ENCODE peak calls at places on chromosomes 6 and 20, in six cellular contexts. T is fibroblast of mammary gland, W is ascending aorta, C is left ventricle myocardium inferior, K is IMR-90, G is astrocyte of the spinal cord. H is an unnamed sample.

GRCh38 chr6:3061501-3061941 is 6.8 kb upstream of the RIPK1 start:
- DNase-seq in G (peak), K (peak), T (peak), C (no peak), W (no peak), H (peak)

GRCh38 chr6:145749632-145750031 is 14.3 kb upstream of the EPM2A start:
- DNase-seq in G (peak), W (no peak), K (peak), C (no peak), T (peak), H (peak)

GRCh38 chr20:50038574-50038991 is 55.8 kb downstream of the SNAI1 start:
- DNase-seq in T (no peak), C (no peak), K (no peak), G (no peak), W (no peak), H (no peak)

GRCh38 chr6:130513770-130514169 is 148.0 kb downstream of the TMEM200A start:
- DNase-seq in K (peak), G (peak), W (no peak), T (peak), C (no peak), H (peak)

GRCh38 chr6:46796842-46797241 is 3.7 kb downstream of the MEP1A start:
- DNase-seq in G (no peak), C (no peak), K (no peak), W (no peak), T (peak), H (no peak)

GRCh38 chr20:50982372-50982771 is 23.8 kb downstream of the MOCS3 start:
- DNase-seq in G (peak), T (peak), W (no peak), C (no peak), K (peak), H (peak)

GRCh38 chr6:17812311-17812710 is 105.6 kb upstream of the NUP153 start:
- DNase-seq in T (no peak), C (no peak), K (no peak), G (no peak), W (no peak), H (no peak)

GRCh38 chr6:24738732-24739131 is 19.8 kb upstream of the C6orf62 start:
- DNase-seq in C (no peak), W (no peak), T (no peak), K (no peak), G (no peak), H (no peak)

GRCh38 chr20:46872315-46873211 is 22.1 kb upstream of the EYA2 start:
- DNase-seq in G (no peak), T (peak), C (peak), K (peak), W (no peak), H (peak)

GRCh38 chr6:105226598-105227291 is 46.9 kb upstream of the POPDC3 start:
- DNase-seq in C (no peak), W (no peak), K (peak), G (no peak), T (peak), H (peak)

GRCh38 chr6:158237656-158238055 is 69.5 kb downstream of the GTF2H5 start:
- DNase-seq in C (no peak), K (no peak), G (no peak), T (no peak), W (peak), H (no peak)

GRCh38 chr20:62578294-62578897 is 63.9 kb upstream of the SLCO4A1 start:
- DNase-seq in G (no peak), C (no peak), W (no peak), K (no peak), T (no peak), H (no peak)

GRCh38 chr20:51639206-51639832 is 96.8 kb upstream of the NFATC2 start:
- DNase-seq in G (peak), K (peak), W (peak), C (peak), T (peak), H (peak)

GRCh38 chr20:53547664-53548239 is 45.9 kb downstream of the ZNF217 start:
- DNase-seq in W (no peak), T (peak), G (peak), C (no peak), K (peak), H (peak)

GRCh38 chr20:23126281-23127061 is 40.3 kb upstream of the CD93 start:
- DNase-seq in K (no peak), G (no peak), W (no peak), T (no peak), C (no peak), H (no peak)

GRCh38 chr6:20455175-20456075 is 53.7 kb downstream of the E2F3 start:
- DNase-seq in G (peak), K (peak), W (no peak), T (peak), C (no peak), H (no peak)

GRCh38 chr20:47727170-47727880 is 58.0 kb downstream of the SULF2 start:
- DNase-seq in W (no peak), K (no peak), G (no peak), T (no peak), C (peak), H (no peak)

GRCh38 chr20:13788167-13788834 is 3.5 kb downstream of the NDUFAF5 start:
- DNase-seq in G (peak), K (peak), T (peak), C (no peak), W (no peak), H (peak)

GRCh38 chr6:10478187-10479040 is 42.7 kb upstream of the GCNT2 start:
- DNase-seq in T (peak), K (peak), W (no peak), C (no peak), G (peak), H (peak)

GRCh38 chr6:84967389-84967788 is 203.0 kb upstream of the TBX18 start:
- DNase-seq in K (peak), C (no peak), T (peak), G (peak), W (no peak), H (peak)

GRCh38 chr6:79841577-79842381 is 105.6 kb downstream of the ELOVL4 start:
- DNase-seq in W (no peak), C (no peak), K (no peak), G (no peak), T (peak), H (peak)

GRCh38 chr6:57130784-57131183 is 40.8 kb downstream of the ZNF451 start:
- DNase-seq in G (no peak), K (peak), C (no peak), W (no peak), T (no peak), H (no peak)
- TF ChIP-seq CTCF in G (no peak), K (no peak), C (no peak), W (no peak), T (no peak), H (no peak)

DNA sequence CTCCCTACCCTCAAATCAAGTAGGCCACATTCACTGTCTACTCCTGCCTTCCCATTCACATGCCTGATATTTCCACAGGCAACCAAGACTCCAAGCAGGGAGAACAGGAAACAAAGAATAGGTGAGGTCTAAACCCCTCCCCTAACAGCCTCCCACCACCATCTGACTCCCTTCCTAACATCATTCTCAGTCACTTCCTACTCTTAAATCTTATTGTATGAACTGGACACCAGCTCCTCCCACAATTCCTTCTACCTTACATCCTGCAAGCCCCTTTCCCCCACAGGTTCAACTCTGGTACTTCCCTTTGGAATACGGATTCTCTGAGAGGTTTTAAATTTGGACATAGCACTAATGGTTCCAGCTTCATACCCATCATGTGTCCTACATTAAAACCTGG is 944 bp upstream of the C6orf136 start:
- DNase-seq in G (no peak), T (no peak), K (no peak), C (no peak), W (no peak), H (no peak)
- TF ChIP-seq CTCF in G (no peak), T (no peak), K (no peak), C (no peak), W (no peak), H (no peak)

DNA sequence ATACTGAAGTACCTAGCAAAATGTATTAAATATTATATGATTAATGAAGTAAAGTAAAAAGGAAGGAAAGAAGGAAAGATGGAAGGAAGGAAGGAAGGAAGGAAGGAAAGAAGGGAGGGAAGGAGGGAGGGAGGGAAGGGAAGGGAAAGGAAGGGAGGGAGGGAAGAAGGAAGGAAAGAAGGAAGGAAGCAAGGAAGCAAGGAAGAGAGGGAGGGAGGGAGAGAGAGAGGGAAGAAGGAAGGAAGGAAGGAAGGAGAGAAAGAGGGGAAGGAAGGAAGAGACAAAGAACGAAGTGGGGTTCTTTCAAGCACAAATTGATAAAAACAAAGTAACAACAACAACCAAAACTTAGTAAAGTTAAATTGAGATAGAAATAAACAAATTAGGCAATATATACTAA is 622.3 kb upstream of the ADGRB3 start:
- DNase-seq in C (no peak), W (no peak), T (no peak), K (no peak), G (no peak), H (no peak)
- TF ChIP-seq CTCF in C (no peak), W (no peak), T (no peak), K (no peak), G (no peak), H (no peak)

DNA sequence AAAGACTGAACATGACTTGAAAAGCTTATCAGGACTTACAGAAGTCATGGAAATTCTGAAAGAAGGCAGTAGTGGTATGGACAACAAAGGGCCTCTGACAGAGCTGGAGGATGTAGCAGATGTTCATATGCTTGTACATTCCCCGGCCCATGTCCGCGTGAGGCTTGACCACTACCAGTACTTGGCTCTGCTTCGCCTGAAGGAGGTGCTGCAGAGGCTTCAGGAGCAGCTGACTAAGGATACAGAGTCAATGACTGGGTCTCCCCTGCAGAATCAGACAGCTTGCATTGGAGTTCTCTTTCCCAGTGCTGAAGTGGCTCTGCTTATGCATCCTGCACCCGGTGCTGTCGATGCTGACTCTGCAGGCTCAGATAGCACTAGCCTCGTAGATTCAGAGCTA is 29.2 kb downstream of the TAF11 start:
- DNase-seq in C (no peak), G (no peak), W (no peak), T (peak), K (no peak), H (no peak)
- TF ChIP-seq CTCF in C (no peak), G (peak), W (no peak), T (no peak), K (no peak), H (no peak)